ENCODE peak calls at places on chromosomes 5 and 9, in eight cellular contexts. One of them, this sample, is unnamed.

GRCh38 chr9:28805197-28805596 is 1231.9 kb upstream of the C9orf72 start:
- DNase-seq in HCT116: no peak
- DNase-seq in H1: no peak
- DNase-seq in transverse colon: no peak
- DNase-seq in sigmoid colon: no peak
- DNase-seq in upper lobe of left lung: no peak
- DNase-seq in K562: no peak
- DNase-seq in endothelial cell of umbilical vein: no peak
- DNase-seq in this sample: no peak

GRCh38 chr5:179293276-179293675 is 52.0 kb downstream of the ADAMTS2 start:
- DNase-seq in HCT116: no peak
- DNase-seq in H1: no peak
- DNase-seq in transverse colon: no peak
- DNase-seq in sigmoid colon: peak
- DNase-seq in upper lobe of left lung: no peak
- DNase-seq in K562: no peak
- DNase-seq in endothelial cell of umbilical vein: no peak
- DNase-seq in this sample: no peak

GRCh38 chr5:141260458-141261237 is 15.5 kb downstream of the PCDHB15 start:
- DNase-seq in HCT116: no peak
- DNase-seq in H1: no peak
- DNase-seq in transverse colon: no peak
- DNase-seq in sigmoid colon: no peak
- DNase-seq in upper lobe of left lung: no peak
- DNase-seq in K562: no peak
- DNase-seq in endothelial cell of umbilical vein: peak
- DNase-seq in this sample: no peak

GRCh38 chr9:109311281-109311680 is 9.6 kb downstream of the EPB41L4B start:
- DNase-seq in HCT116: no peak
- DNase-seq in H1: no peak
- DNase-seq in transverse colon: no peak
- DNase-seq in sigmoid colon: no peak
- DNase-seq in upper lobe of left lung: no peak
- DNase-seq in K562: no peak
- DNase-seq in endothelial cell of umbilical vein: no peak
- DNase-seq in this sample: no peak

GRCh38 chr9:76223749-76224340 is 170.4 kb downstream of the RFK start:
- DNase-seq in HCT116: no peak
- DNase-seq in H1: no peak
- DNase-seq in transverse colon: no peak
- DNase-seq in sigmoid colon: no peak
- DNase-seq in upper lobe of left lung: no peak
- DNase-seq in K562: no peak
- DNase-seq in endothelial cell of umbilical vein: no peak
- DNase-seq in this sample: no peak

GRCh38 chr9:22208846-22209585 is 199.9 kb upstream of the CDKN2B start:
- DNase-seq in HCT116: no peak
- DNase-seq in H1: no peak
- DNase-seq in transverse colon: no peak
- DNase-seq in sigmoid colon: no peak
- DNase-seq in upper lobe of left lung: no peak
- DNase-seq in K562: no peak
- DNase-seq in endothelial cell of umbilical vein: no peak
- DNase-seq in this sample: no peak

GRCh38 chr5:93622240-93622885 is 39.3 kb downstream of the NR2F1 start:
- DNase-seq in HCT116: no peak
- DNase-seq in H1: no peak
- DNase-seq in transverse colon: no peak
- DNase-seq in sigmoid colon: no peak
- DNase-seq in upper lobe of left lung: no peak
- DNase-seq in K562: no peak
- DNase-seq in endothelial cell of umbilical vein: no peak
- DNase-seq in this sample: no peak

GRCh38 chr5:139867581-139867980 is 72.0 kb downstream of the PSD2 start:
- DNase-seq in HCT116: no peak
- DNase-seq in H1: no peak
- DNase-seq in transverse colon: no peak
- DNase-seq in sigmoid colon: no peak
- DNase-seq in upper lobe of left lung: no peak
- DNase-seq in K562: no peak
- DNase-seq in endothelial cell of umbilical vein: no peak
- DNase-seq in this sample: no peak

GRCh38 chr9:14051459-14051858 is 262.5 kb downstream of the NFIB start:
- DNase-seq in HCT116: no peak
- DNase-seq in H1: no peak
- DNase-seq in transverse colon: no peak
- DNase-seq in sigmoid colon: no peak
- DNase-seq in upper lobe of left lung: no peak
- DNase-seq in K562: no peak
- DNase-seq in endothelial cell of umbilical vein: peak
- DNase-seq in this sample: no peak

GRCh38 chr5:141359790-141360426 is at the start of gene PCDHGB2:
- DNase-seq in HCT116: peak
- DNase-seq in H1: no peak
- DNase-seq in transverse colon: no peak
- DNase-seq in sigmoid colon: no peak
- DNase-seq in upper lobe of left lung: no peak
- DNase-seq in K562: peak
- DNase-seq in endothelial cell of umbilical vein: peak
- DNase-seq in this sample: no peak

GRCh38 chr5:158320178-158320674 is 461.3 kb upstream of the CLINT1 start:
- DNase-seq in HCT116: no peak
- DNase-seq in H1: no peak
- DNase-seq in transverse colon: no peak
- DNase-seq in sigmoid colon: no peak
- DNase-seq in upper lobe of left lung: no peak
- DNase-seq in K562: no peak
- DNase-seq in endothelial cell of umbilical vein: no peak
- DNase-seq in this sample: no peak

GRCh38 chr5:16265141-16265540 is 85.5 kb upstream of the MARCHF11 start:
- DNase-seq in HCT116: no peak
- DNase-seq in H1: no peak
- DNase-seq in transverse colon: no peak
- DNase-seq in sigmoid colon: no peak
- DNase-seq in upper lobe of left lung: no peak
- DNase-seq in K562: no peak
- DNase-seq in endothelial cell of umbilical vein: no peak
- DNase-seq in this sample: no peak

GRCh38 chr9:135288941-135289534 is 190.5 kb upstream of the PPP1R26 start:
- DNase-seq in HCT116: peak
- DNase-seq in H1: no peak
- DNase-seq in transverse colon: no peak
- DNase-seq in sigmoid colon: peak
- DNase-seq in upper lobe of left lung: no peak
- DNase-seq in K562: no peak
- DNase-seq in endothelial cell of umbilical vein: no peak
- DNase-seq in this sample: no peak

GRCh38 chr9:21661626-21662025 is 140.8 kb upstream of the MTAP start:
- DNase-seq in HCT116: no peak
- DNase-seq in H1: no peak
- DNase-seq in transverse colon: no peak
- DNase-seq in sigmoid colon: no peak
- DNase-seq in upper lobe of left lung: no peak
- DNase-seq in K562: no peak
- DNase-seq in endothelial cell of umbilical vein: no peak
- DNase-seq in this sample: no peak

GRCh38 chr5:147384346-147385193 is 125.3 kb downstream of the DPYSL3 start:
- DNase-seq in HCT116: no peak
- DNase-seq in H1: no peak
- DNase-seq in transverse colon: no peak
- DNase-seq in sigmoid colon: no peak
- DNase-seq in upper lobe of left lung: no peak
- DNase-seq in K562: no peak
- DNase-seq in endothelial cell of umbilical vein: no peak
- DNase-seq in this sample: no peak

GRCh38 chr5:116144103-116144502 is 59.3 kb downstream of the COMMD10 start:
- DNase-seq in HCT116: no peak
- DNase-seq in H1: no peak
- DNase-seq in transverse colon: no peak
- DNase-seq in sigmoid colon: no peak
- DNase-seq in upper lobe of left lung: no peak
- DNase-seq in K562: no peak
- DNase-seq in endothelial cell of umbilical vein: no peak
- DNase-seq in this sample: no peak

GRCh38 chr5:97297063-97297715 is 114.1 kb upstream of the RIOK2 start:
- DNase-seq in HCT116: peak
- DNase-seq in H1: peak
- DNase-seq in transverse colon: peak
- DNase-seq in sigmoid colon: no peak
- DNase-seq in upper lobe of left lung: no peak
- DNase-seq in K562: peak
- DNase-seq in endothelial cell of umbilical vein: peak
- DNase-seq in this sample: no peak

GRCh38 chr5:170266570-170267379 is 30.8 kb downstream of the LCP2 start:
- DNase-seq in HCT116: no peak
- DNase-seq in H1: no peak
- DNase-seq in transverse colon: no peak
- DNase-seq in sigmoid colon: no peak
- DNase-seq in upper lobe of left lung: no peak
- DNase-seq in K562: no peak
- DNase-seq in endothelial cell of umbilical vein: no peak
- DNase-seq in this sample: no peak

GRCh38 chr9:83447351-83447750 is 90.8 kb downstream of the FRMD3 start:
- DNase-seq in HCT116: no peak
- DNase-seq in H1: no peak
- DNase-seq in transverse colon: no peak
- DNase-seq in sigmoid colon: no peak
- DNase-seq in upper lobe of left lung: peak
- DNase-seq in K562: no peak
- DNase-seq in endothelial cell of umbilical vein: no peak
- DNase-seq in this sample: no peak
- TF ChIP-seq POLR2AphosphoS5 in HCT116: no peak
- TF ChIP-seq POLR2AphosphoS5 in H1: no peak
- TF ChIP-seq POLR2AphosphoS5 in transverse colon: no peak
- TF ChIP-seq POLR2AphosphoS5 in sigmoid colon: no peak
- TF ChIP-seq POLR2AphosphoS5 in upper lobe of left lung: no peak
- TF ChIP-seq POLR2AphosphoS5 in K562: no peak
- TF ChIP-seq POLR2AphosphoS5 in endothelial cell of umbilical vein: no peak
- TF ChIP-seq POLR2AphosphoS5 in this sample: no peak

GRCh38 chr5:87940775-87941174 is 327.9 kb downstream of the TMEM161B start:
- DNase-seq in HCT116: no peak
- DNase-seq in H1: no peak
- DNase-seq in transverse colon: no peak
- DNase-seq in sigmoid colon: no peak
- DNase-seq in upper lobe of left lung: no peak
- DNase-seq in K562: no peak
- DNase-seq in endothelial cell of umbilical vein: no peak
- DNase-seq in this sample: no peak

GRCh38 chr5:87949665-87950640 is 318.7 kb downstream of the TMEM161B start:
- DNase-seq in HCT116: no peak
- DNase-seq in H1: no peak
- DNase-seq in transverse colon: no peak
- DNase-seq in sigmoid colon: no peak
- DNase-seq in upper lobe of left lung: no peak
- DNase-seq in K562: no peak
- DNase-seq in endothelial cell of umbilical vein: no peak
- DNase-seq in this sample: no peak

DNA sequence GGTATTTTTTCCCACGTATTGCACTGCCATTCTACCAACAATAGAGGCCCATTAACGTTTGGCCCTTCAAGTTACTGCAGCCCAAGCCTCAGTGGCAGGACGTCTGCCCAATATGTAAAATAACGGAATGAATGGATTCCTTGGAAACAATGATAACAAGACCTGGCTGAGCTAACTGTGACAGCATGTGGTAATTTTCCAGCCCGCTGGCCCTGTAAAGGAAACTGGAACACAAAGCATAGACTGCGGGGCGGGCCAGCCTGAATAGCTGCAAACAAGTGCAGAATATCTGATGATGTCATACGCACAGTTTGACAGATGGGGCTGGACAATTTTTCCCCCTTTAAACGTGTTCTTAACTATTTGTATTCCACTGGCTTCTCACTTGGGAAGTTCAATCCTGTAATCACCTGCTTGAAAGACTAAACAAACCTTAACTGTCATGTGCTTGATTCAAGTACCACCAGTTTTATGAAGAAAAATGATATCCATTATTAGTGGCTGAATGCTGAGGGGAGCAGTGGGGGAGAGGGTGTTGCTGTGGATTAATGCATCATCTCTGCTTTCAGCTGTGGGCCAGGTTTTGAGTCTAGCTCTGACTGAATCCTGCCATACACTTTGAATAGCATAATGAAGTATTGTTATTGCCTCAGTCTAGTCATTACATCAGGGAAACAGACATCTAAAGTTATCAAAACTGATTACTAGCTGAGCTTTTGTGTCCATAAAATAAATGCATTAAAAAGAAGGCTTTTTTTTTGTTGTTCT is 323.9 kb downstream of the TMEM161B start:
- DNase-seq in HCT116: no peak
- DNase-seq in H1: peak
- DNase-seq in transverse colon: no peak
- DNase-seq in sigmoid colon: peak
- DNase-seq in upper lobe of left lung: no peak
- DNase-seq in K562: no peak
- DNase-seq in endothelial cell of umbilical vein: no peak
- DNase-seq in this sample: no peak
- H3K27ac ChIP-seq in HCT116: no peak
- H3K27ac ChIP-seq in H1: no peak
- H3K27ac ChIP-seq in transverse colon: no peak
- H3K27ac ChIP-seq in sigmoid colon: no peak
- H3K27ac ChIP-seq in upper lobe of left lung: no peak
- H3K27ac ChIP-seq in K562: no peak
- H3K27ac ChIP-seq in endothelial cell of umbilical vein: no peak
- H3K27ac ChIP-seq in this sample: no peak

DNA sequence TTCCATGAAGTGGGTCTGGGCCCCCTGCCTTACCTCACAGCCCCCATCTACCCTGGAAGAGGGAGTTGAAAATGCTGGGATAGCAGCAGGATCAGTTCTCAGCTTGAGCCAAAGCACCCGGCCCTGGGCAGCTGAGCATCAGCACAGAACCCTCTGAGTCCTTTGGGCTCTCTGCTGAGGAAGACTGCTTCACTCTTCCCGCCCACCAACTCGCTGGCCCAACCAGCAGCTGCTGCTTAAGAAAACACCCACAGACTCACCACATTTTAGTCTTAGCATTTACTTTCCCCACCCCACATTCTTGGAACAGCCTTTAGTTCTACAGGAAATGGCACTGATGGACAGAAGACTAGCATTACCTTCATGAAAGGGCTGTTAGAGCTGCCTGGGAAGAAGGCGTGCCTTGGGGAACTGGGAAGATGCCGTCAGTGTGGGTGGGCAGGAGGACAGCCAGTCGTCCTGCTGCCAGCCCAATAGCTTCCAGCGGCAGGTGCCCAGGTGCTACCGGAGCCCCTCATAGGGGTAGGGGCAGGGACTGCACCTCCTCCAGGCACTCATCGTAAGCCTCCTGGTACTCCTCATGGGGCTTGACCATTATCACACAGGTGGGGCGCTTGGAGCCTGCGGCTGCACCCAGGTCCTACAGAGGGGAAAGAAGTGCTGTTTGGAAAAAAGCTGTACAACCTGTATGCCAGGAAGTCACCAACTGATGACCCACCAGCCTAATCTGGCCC is 4.3 kb downstream of the NHP2 start:
- DNase-seq in HCT116: no peak
- DNase-seq in H1: no peak
- DNase-seq in transverse colon: no peak
- DNase-seq in sigmoid colon: no peak
- DNase-seq in upper lobe of left lung: peak
- DNase-seq in K562: no peak
- DNase-seq in endothelial cell of umbilical vein: no peak
- DNase-seq in this sample: no peak
- TF ChIP-seq POLR2A in HCT116: no peak
- TF ChIP-seq POLR2A in H1: no peak
- TF ChIP-seq POLR2A in transverse colon: no peak
- TF ChIP-seq POLR2A in sigmoid colon: no peak
- TF ChIP-seq POLR2A in upper lobe of left lung: no peak
- TF ChIP-seq POLR2A in K562: peak
- TF ChIP-seq POLR2A in endothelial cell of umbilical vein: no peak
- TF ChIP-seq POLR2A in this sample: no peak

GRCh38 chr9:1009101-1009707 is 32.7 kb downstream of the DMRT3 start:
- DNase-seq in HCT116: peak
- DNase-seq in H1: peak
- DNase-seq in transverse colon: peak
- DNase-seq in sigmoid colon: peak
- DNase-seq in upper lobe of left lung: peak
- DNase-seq in K562: peak
- DNase-seq in endothelial cell of umbilical vein: peak
- DNase-seq in this sample: peak
- TF ChIP-seq POLR2AphosphoS5 in HCT116: no peak
- TF ChIP-seq POLR2AphosphoS5 in H1: no peak
- TF ChIP-seq POLR2AphosphoS5 in transverse colon: no peak
- TF ChIP-seq POLR2AphosphoS5 in sigmoid colon: peak
- TF ChIP-seq POLR2AphosphoS5 in upper lobe of left lung: no peak
- TF ChIP-seq POLR2AphosphoS5 in K562: no peak
- TF ChIP-seq POLR2AphosphoS5 in endothelial cell of umbilical vein: no peak
- TF ChIP-seq POLR2AphosphoS5 in this sample: peak

This sample was measured in prostate gland.